ENCODE peak calls at places on chromosome 11, in seven cellular contexts. One of them, this sample, is unnamed.

GRCh38 chr11:66856496-66857233 is at the start of gene LRFN4:
- DNase-seq in HCT116: no peak
- DNase-seq in H1: no peak
- DNase-seq in K562: peak
- DNase-seq in A549: peak
- DNase-seq in HepG2: no peak
- DNase-seq in GM12878: no peak
- DNase-seq in this sample: no peak

GRCh38 chr11:131033151-131033651 is 116.9 kb upstream of the SNX19 start:
- DNase-seq in HCT116: peak
- DNase-seq in H1: no peak
- DNase-seq in K562: no peak
- DNase-seq in A549: peak
- DNase-seq in HepG2: peak
- DNase-seq in GM12878: no peak
- DNase-seq in this sample: peak

GRCh38 chr11:43518407-43519165 is 159.9 kb downstream of the TTC17 start:
- DNase-seq in HCT116: no peak
- DNase-seq in H1: no peak
- DNase-seq in K562: no peak
- DNase-seq in A549: no peak
- DNase-seq in HepG2: no peak
- DNase-seq in GM12878: no peak
- DNase-seq in this sample: peak

GRCh38 chr11:74371269-74372039 is 26.8 kb downstream of the PGM2L1 start:
- DNase-seq in HCT116: no peak
- DNase-seq in H1: no peak
- DNase-seq in K562: no peak
- DNase-seq in A549: peak
- DNase-seq in HepG2: no peak
- DNase-seq in GM12878: no peak
- DNase-seq in this sample: peak

GRCh38 chr11:118928870-118929495 is 3.3 kb upstream of the BCL9L start:
- DNase-seq in HCT116: no peak
- DNase-seq in H1: peak
- DNase-seq in K562: peak
- DNase-seq in A549: peak
- DNase-seq in HepG2: peak
- DNase-seq in GM12878: no peak
- DNase-seq in this sample: peak

GRCh38 chr11:70085815-70086769 is 8.0 kb downstream of the ANO1 start:
- DNase-seq in HCT116: no peak
- DNase-seq in H1: no peak
- DNase-seq in K562: no peak
- DNase-seq in A549: no peak
- DNase-seq in HepG2: no peak
- DNase-seq in GM12878: no peak
- DNase-seq in this sample: peak

GRCh38 chr11:64148200-64148916 is 17.6 kb downstream of the MACROD1 start:
- DNase-seq in HCT116: peak
- DNase-seq in H1: peak
- DNase-seq in K562: peak
- DNase-seq in A549: peak
- DNase-seq in HepG2: peak
- DNase-seq in GM12878: no peak
- DNase-seq in this sample: peak

GRCh38 chr11:43920598-43921419 is 21.6 kb upstream of the C11orf96 start:
- DNase-seq in HCT116: peak
- DNase-seq in H1: no peak
- DNase-seq in K562: peak
- DNase-seq in A549: peak
- DNase-seq in HepG2: peak
- DNase-seq in GM12878: no peak
- DNase-seq in this sample: peak

GRCh38 chr11:75592699-75593098 is 30.6 kb downstream of the SERPINH1 start:
- DNase-seq in HCT116: no peak
- DNase-seq in H1: no peak
- DNase-seq in K562: no peak
- DNase-seq in A549: no peak
- DNase-seq in HepG2: no peak
- DNase-seq in GM12878: no peak
- DNase-seq in this sample: no peak

GRCh38 chr11:43681543-43681942 is 1.0 kb downstream of the HSD17B12 start:
- DNase-seq in HCT116: no peak
- DNase-seq in H1: no peak
- DNase-seq in K562: no peak
- DNase-seq in A549: peak
- DNase-seq in HepG2: peak
- DNase-seq in GM12878: no peak
- DNase-seq in this sample: peak

GRCh38 chr11:76672431-76673163 is 2.0 kb upstream of the LRRC32 start:
- DNase-seq in HCT116: no peak
- DNase-seq in H1: no peak
- DNase-seq in K562: no peak
- DNase-seq in A549: no peak
- DNase-seq in HepG2: no peak
- DNase-seq in GM12878: peak
- DNase-seq in this sample: no peak

GRCh38 chr11:116742104-116742503 is 30.7 kb downstream of the BUD13 start:
- DNase-seq in HCT116: no peak
- DNase-seq in H1: no peak
- DNase-seq in K562: no peak
- DNase-seq in A549: no peak
- DNase-seq in HepG2: no peak
- DNase-seq in GM12878: no peak
- DNase-seq in this sample: peak

GRCh38 chr11:36452231-36452630 is 57.8 kb downstream of the TRAF6 start:
- DNase-seq in HCT116: no peak
- DNase-seq in H1: no peak
- DNase-seq in K562: no peak
- DNase-seq in A549: no peak
- DNase-seq in HepG2: no peak
- DNase-seq in GM12878: no peak
- DNase-seq in this sample: peak

GRCh38 chr11:134014502-134014901 is 54.4 kb upstream of the JAM3 start:
- DNase-seq in HCT116: no peak
- DNase-seq in H1: no peak
- DNase-seq in K562: no peak
- DNase-seq in A549: no peak
- DNase-seq in HepG2: no peak
- DNase-seq in GM12878: no peak
- DNase-seq in this sample: no peak

GRCh38 chr11:126978911-126979310 is 21.7 kb downstream of the KIRREL3 start:
- DNase-seq in HCT116: no peak
- DNase-seq in H1: no peak
- DNase-seq in K562: no peak
- DNase-seq in A549: no peak
- DNase-seq in HepG2: no peak
- DNase-seq in GM12878: no peak
- DNase-seq in this sample: no peak

GRCh38 chr11:35752115-35752514 is 89.5 kb downstream of the TRIM44 start:
- DNase-seq in HCT116: no peak
- DNase-seq in H1: no peak
- DNase-seq in K562: no peak
- DNase-seq in A549: no peak
- DNase-seq in HepG2: no peak
- DNase-seq in GM12878: no peak
- DNase-seq in this sample: peak

GRCh38 chr11:46456676-46457432 is 65.3 kb upstream of the CHRM4 start:
- DNase-seq in HCT116: no peak
- DNase-seq in H1: no peak
- DNase-seq in K562: no peak
- DNase-seq in A549: no peak
- DNase-seq in HepG2: no peak
- DNase-seq in GM12878: no peak
- DNase-seq in this sample: no peak

GRCh38 chr11:8224161-8224591 is 39.5 kb downstream of the LMO1 start:
- DNase-seq in HCT116: no peak
- DNase-seq in H1: no peak
- DNase-seq in K562: no peak
- DNase-seq in A549: no peak
- DNase-seq in HepG2: no peak
- DNase-seq in GM12878: no peak
- DNase-seq in this sample: no peak

GRCh38 chr11:134624166-134624920 is 212.3 kb upstream of the B3GAT1 start:
- DNase-seq in HCT116: no peak
- DNase-seq in H1: no peak
- DNase-seq in K562: no peak
- DNase-seq in A549: no peak
- DNase-seq in HepG2: no peak
- DNase-seq in GM12878: no peak
- DNase-seq in this sample: no peak

GRCh38 chr11:43770173-43770572 is 89.6 kb downstream of the HSD17B12 start:
- DNase-seq in HCT116: no peak
- DNase-seq in H1: no peak
- DNase-seq in K562: no peak
- DNase-seq in A549: no peak
- DNase-seq in HepG2: no peak
- DNase-seq in GM12878: no peak
- DNase-seq in this sample: no peak

GRCh38 chr11:33695051-33695566 is 5.5 kb downstream of the C11orf91 start:
- DNase-seq in HCT116: no peak
- DNase-seq in H1: no peak
- DNase-seq in K562: no peak
- DNase-seq in A549: no peak
- DNase-seq in HepG2: peak
- DNase-seq in GM12878: no peak
- DNase-seq in this sample: no peak

GRCh38 chr11:96311120-96311568 is 31.9 kb downstream of the MAML2 start:
- DNase-seq in HCT116: no peak
- DNase-seq in H1: no peak
- DNase-seq in K562: no peak
- DNase-seq in A549: no peak
- DNase-seq in HepG2: no peak
- DNase-seq in GM12878: no peak
- DNase-seq in this sample: peak

GRCh38 chr11:112229159-112229558 is 2.9 kb downstream of the PTS start:
- DNase-seq in HCT116: no peak
- DNase-seq in H1: no peak
- DNase-seq in K562: no peak
- DNase-seq in A549: no peak
- DNase-seq in HepG2: no peak
- DNase-seq in GM12878: no peak
- DNase-seq in this sample: no peak

GRCh38 chr11:122343247-122343646 is 227.2 kb upstream of the BLID start:
- DNase-seq in HCT116: no peak
- DNase-seq in H1: no peak
- DNase-seq in K562: no peak
- DNase-seq in A549: no peak
- DNase-seq in HepG2: no peak
- DNase-seq in GM12878: no peak
- DNase-seq in this sample: no peak

GRCh38 chr11:22392561-22392960 is 54.4 kb downstream of the SLC17A6 start:
- DNase-seq in HCT116: no peak
- DNase-seq in H1: no peak
- DNase-seq in K562: no peak
- DNase-seq in A549: no peak
- DNase-seq in HepG2: no peak
- DNase-seq in GM12878: no peak
- DNase-seq in this sample: no peak
- TF ChIP-seq CEBPB in HCT116: no peak
- TF ChIP-seq CEBPB in H1: no peak
- TF ChIP-seq CEBPB in K562: no peak
- TF ChIP-seq CEBPB in A549: no peak
- TF ChIP-seq CEBPB in HepG2: no peak
- TF ChIP-seq CEBPB in GM12878: no peak
- TF ChIP-seq CEBPB in this sample: no peak

GRCh38 chr11:62139526-62140301 is 15.9 kb downstream of the INCENP start:
- DNase-seq in HCT116: no peak
- DNase-seq in H1: no peak
- DNase-seq in K562: no peak
- DNase-seq in A549: no peak
- DNase-seq in HepG2: no peak
- DNase-seq in GM12878: no peak
- DNase-seq in this sample: no peak

GRCh38 chr11:62138630-62139425 is 15.0 kb downstream of the INCENP start:
- DNase-seq in HCT116: no peak
- DNase-seq in H1: no peak
- DNase-seq in K562: no peak
- DNase-seq in A549: no peak
- DNase-seq in HepG2: no peak
- DNase-seq in GM12878: no peak
- DNase-seq in this sample: no peak

GRCh38 chr11:62141111-62142042 is 17.6 kb downstream of the INCENP start:
- DNase-seq in HCT116: no peak
- DNase-seq in H1: no peak
- DNase-seq in K562: no peak
- DNase-seq in A549: no peak
- DNase-seq in HepG2: no peak
- DNase-seq in GM12878: no peak
- DNase-seq in this sample: no peak

GRCh38 chr11:62142043-62142375 is 18.2 kb downstream of the INCENP start:
- DNase-seq in HCT116: no peak
- DNase-seq in H1: no peak
- DNase-seq in K562: no peak
- DNase-seq in A549: no peak
- DNase-seq in HepG2: no peak
- DNase-seq in GM12878: no peak
- DNase-seq in this sample: no peak

GRCh38 chr11:62140302-62141110 is 16.7 kb downstream of the INCENP start:
- DNase-seq in HCT116: no peak
- DNase-seq in H1: no peak
- DNase-seq in K562: no peak
- DNase-seq in A549: no peak
- DNase-seq in HepG2: no peak
- DNase-seq in GM12878: no peak
- DNase-seq in this sample: no peak
- TF ChIP-seq CEBPB in HCT116: no peak
- TF ChIP-seq CEBPB in H1: no peak
- TF ChIP-seq CEBPB in K562: no peak
- TF ChIP-seq CEBPB in A549: no peak
- TF ChIP-seq CEBPB in HepG2: no peak
- TF ChIP-seq CEBPB in GM12878: no peak
- TF ChIP-seq CEBPB in this sample: no peak

GRCh38 chr11:14417975-14418374 is 59.0 kb upstream of the RRAS2 start:
- DNase-seq in HCT116: no peak
- DNase-seq in H1: no peak
- DNase-seq in K562: no peak
- DNase-seq in A549: no peak
- DNase-seq in HepG2: no peak
- DNase-seq in GM12878: no peak
- DNase-seq in this sample: peak
- TF ChIP-seq CEBPB in HCT116: no peak
- TF ChIP-seq CEBPB in H1: no peak
- TF ChIP-seq CEBPB in K562: no peak
- TF ChIP-seq CEBPB in A549: no peak
- TF ChIP-seq CEBPB in HepG2: no peak
- TF ChIP-seq CEBPB in GM12878: no peak
- TF ChIP-seq CEBPB in this sample: no peak

DNA sequence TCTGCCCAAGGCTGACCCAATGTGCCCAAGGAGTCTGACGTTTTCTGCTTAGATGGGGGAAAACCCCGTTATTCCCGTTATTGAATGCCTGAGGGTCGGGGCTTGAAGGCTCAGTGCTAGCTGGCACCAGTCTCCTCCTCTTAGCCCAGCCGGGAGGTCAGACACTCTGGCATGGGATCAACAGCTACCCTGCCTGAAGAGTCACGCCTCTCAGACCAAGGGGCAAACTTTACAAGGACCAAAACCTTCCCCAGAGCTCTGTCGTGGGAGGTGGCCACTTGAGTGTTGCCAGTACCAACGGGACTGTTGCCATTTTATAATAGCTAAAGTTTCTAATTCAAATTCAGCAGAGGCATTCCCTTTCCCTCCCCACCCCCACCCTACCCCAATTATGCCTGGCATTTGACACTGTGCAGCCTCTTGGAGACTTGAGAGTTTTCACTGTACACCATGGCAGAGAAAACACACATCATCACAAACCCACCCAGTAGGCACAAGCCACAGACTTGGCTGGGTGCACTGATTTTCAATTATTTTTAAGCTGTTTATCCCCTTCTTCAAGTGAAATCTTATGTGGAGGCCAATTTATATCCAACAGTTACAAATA is 137.4 kb upstream of the SYT13 start:
- DNase-seq in HCT116: no peak
- DNase-seq in H1: no peak
- DNase-seq in K562: no peak
- DNase-seq in A549: no peak
- DNase-seq in HepG2: no peak
- DNase-seq in GM12878: no peak
- DNase-seq in this sample: no peak
- TF ChIP-seq CEBPB in HCT116: no peak
- TF ChIP-seq CEBPB in H1: no peak
- TF ChIP-seq CEBPB in K562: no peak
- TF ChIP-seq CEBPB in A549: no peak
- TF ChIP-seq CEBPB in HepG2: no peak
- TF ChIP-seq CEBPB in GM12878: no peak
- TF ChIP-seq CEBPB in this sample: no peak